ENCODE peak calls at places on chromosomes 7 and 10, in five cellular contexts. K is tibial nerve, Q is suprapubic skin, X is sigmoid colon, Y is thyroid gland. F is an unnamed sample.

GRCh38 chr7:5217851-5218331 is 27.9 kb downstream of the WIPI2 start:
- DNase-seq in K (no peak), Q (peak; percentile 49), X (peak; percentile 44), Y (no peak), F (no peak)

GRCh38 chr10:95404460-95404858 is 113.7 kb upstream of the PDLIM1 start:
- DNase-seq in K (no peak), Q (no peak), X (no peak), Y (no peak), F (no peak)

GRCh38 chr10:5600908-5601307 is 65.5 kb downstream of the ASB13 start:
- DNase-seq in K (no peak), Q (no peak), X (no peak), Y (no peak), F (no peak)

GRCh38 chr10:73643362-73643761 is 2.1 kb upstream of the MYOZ1 start:
- DNase-seq in K (no peak), Q (no peak), X (no peak), Y (no peak), F (no peak)

GRCh38 chr7:151252961-151253691 is 4.6 kb upstream of the SMARCD3 start:
- DNase-seq in K (no peak), Q (no peak), X (no peak), Y (no peak), F (no peak)

GRCh38 chr10:97002670-97003069 is 170.6 kb downstream of the LCOR start:
- DNase-seq in K (no peak), Q (no peak), X (no peak), Y (no peak), F (no peak)

GRCh38 chr10:21655687-21656086 is 121.7 kb downstream of the MLLT10 start:
- DNase-seq in K (no peak), Q (no peak), X (no peak), Y (no peak), F (no peak)

GRCh38 chr7:93894966-93895650 is 4.6 kb upstream of the TFPI2 start:
- DNase-seq in K (no peak), Q (no peak), X (no peak), Y (no peak), F (peak; percentile 41)

GRCh38 chr10:30583778-30584415 is 45.7 kb downstream of the LYZL2 start:
- DNase-seq in K (peak; percentile 64), Q (no peak), X (peak; percentile 86), Y (peak; percentile 79), F (peak; percentile 96)

GRCh38 chr10:126504051-126504760 is 115.9 kb upstream of the ADAM12 start:
- DNase-seq in K (peak; percentile 26), Q (no peak), X (no peak), Y (peak; percentile 26), F (peak; percentile 47)

GRCh38 chr10:77526861-77527617 is 110.6 kb downstream of the KCNMA1 start:
- DNase-seq in K (no peak), Q (no peak), X (no peak), Y (no peak), F (no peak)

GRCh38 chr10:5524721-5525531 is at the start of gene CALML3:
- DNase-seq in K (no peak), Q (peak; percentile 82), X (peak; percentile 62), Y (no peak), F (no peak)

GRCh38 chr10:132130286-132131265 is 56.2 kb upstream of the DPYSL4 start:
- DNase-seq in K (no peak), Q (no peak), X (no peak), Y (no peak), F (no peak)

GRCh38 chr7:50266893-50267386 is 37.6 kb upstream of the IKZF1 start:
- DNase-seq in K (no peak), Q (no peak), X (no peak), Y (no peak), F (no peak)

GRCh38 chr7:118583651-118584050 is 359.1 kb downstream of the ANKRD7 start:
- DNase-seq in K (no peak), Q (no peak), X (no peak), Y (no peak), F (no peak)

GRCh38 chr10:4982764-4983226 is 19.6 kb downstream of the AKR1C1 start:
- DNase-seq in K (no peak), Q (no peak), X (no peak), Y (peak; percentile 13), F (no peak)

GRCh38 chr7:23470290-23471089 is at the start of gene IGF2BP3:
- DNase-seq in K (no peak), Q (no peak), X (no peak), Y (no peak), F (peak; percentile 96)

GRCh38 chr7:124713086-124713485 is 52.5 kb downstream of the GPR37 start:
- DNase-seq in K (no peak), Q (no peak), X (no peak), Y (no peak), F (no peak)

GRCh38 chr7:27242580-27243339 is at the start of gene EVX1:
- DNase-seq in K (no peak), Q (no peak), X (no peak), Y (no peak), F (no peak)

GRCh38 chr7:69795932-69796331 is 197.7 kb downstream of the AUTS2 start:
- DNase-seq in K (no peak), Q (no peak), X (no peak), Y (no peak), F (no peak)

GRCh38 chr7:69166979-69167516 is 431.2 kb upstream of the AUTS2 start:
- DNase-seq in K (no peak), Q (no peak), X (no peak), Y (no peak), F (no peak)

GRCh38 chr10:132630666-132631347 is 93.2 kb downstream of the INPP5A start:
- DNase-seq in K (peak; percentile 65), Q (peak; percentile 76), X (peak; percentile 95), Y (no peak), F (no peak)

GRCh38 chr10:26334932-26335573 is 103.1 kb upstream of the APBB1IP start:
- DNase-seq in K (peak; percentile 23), Q (no peak), X (peak; percentile 65), Y (peak; percentile 57), F (peak; percentile 28)

GRCh38 chr10:101901340-101901739 is 57.7 kb upstream of the KCNIP2 start:
- DNase-seq in K (no peak), Q (no peak), X (no peak), Y (no peak), F (no peak)

GRCh38 chr10:28036587-28036986 is 37.7 kb upstream of the ODAD2 start:
- DNase-seq in K (no peak), Q (no peak), X (no peak), Y (no peak), F (no peak)

GRCh38 chr7:92769844-92770243 is 66.5 kb downstream of the CDK6 start:
- DNase-seq in K (no peak), Q (no peak), X (no peak), Y (no peak), F (no peak)

GRCh38 chr7:92767427-92767826 is 68.9 kb downstream of the CDK6 start:
- DNase-seq in K (no peak), Q (no peak), X (no peak), Y (no peak), F (peak; percentile 22)

GRCh38 chr7:92769361-92769633 is 67.1 kb downstream of the CDK6 start:
- DNase-seq in K (no peak), Q (no peak), X (no peak), Y (no peak), F (no peak)

GRCh38 chr7:92766461-92767003 is 69.8 kb downstream of the CDK6 start:
- DNase-seq in K (peak; percentile 15), Q (no peak), X (no peak), Y (no peak), F (peak; percentile 47)

DNA sequence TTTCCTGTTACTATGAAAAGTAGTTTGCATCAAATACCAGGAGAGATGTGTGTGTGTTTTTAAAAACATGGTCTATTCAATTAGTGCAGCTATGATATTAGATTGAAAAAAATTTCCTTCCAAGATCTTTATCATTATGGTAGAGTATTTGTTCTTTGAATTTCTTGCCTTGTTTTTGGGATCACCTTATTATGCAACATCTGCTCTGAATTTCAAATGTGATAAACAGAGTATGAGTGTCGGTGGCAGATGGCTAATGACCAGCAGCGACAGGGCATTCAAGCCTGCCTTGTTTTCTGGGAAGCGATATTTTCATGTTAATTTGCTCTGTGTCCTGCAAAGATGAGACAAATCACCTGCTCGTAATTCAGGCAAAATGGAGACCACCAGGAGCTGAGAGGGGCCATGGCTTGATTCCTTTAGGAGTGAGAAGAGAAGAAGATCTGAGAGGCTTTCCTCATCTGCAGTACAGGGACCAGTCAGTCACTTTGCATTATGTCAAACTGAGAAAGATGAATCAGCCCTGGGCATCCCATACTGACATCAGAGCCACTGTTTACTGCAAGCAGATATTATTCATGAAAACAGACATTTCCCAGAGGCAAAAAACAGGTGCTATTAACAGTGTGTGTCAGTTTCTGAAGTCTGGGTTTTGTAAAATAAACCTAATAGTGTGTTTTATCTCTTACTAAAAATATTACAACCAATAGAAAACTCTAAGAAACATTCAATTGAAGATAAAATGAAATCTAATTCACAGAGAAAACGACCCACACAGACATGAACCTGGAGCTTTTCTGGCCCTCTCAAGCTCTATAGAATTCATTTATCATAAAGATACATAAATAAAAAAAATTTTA is 67.6 kb downstream of the CDK6 start:
- DNase-seq in K (no peak), Q (no peak), X (no peak), Y (no peak), F (no peak)
- H3K4me1 ChIP-seq in K (peaks cover 18% of the 10 kb centered on the region), Q (peaks cover 12% of the 10 kb centered on the region), X (peaks cover 46% of the 10 kb centered on the region), Y (no peaks in the 10 kb centered on the region), F (peaks cover 14% of the 10 kb centered on the region)

GRCh38 chr10:86775056-86775858 is 18.8 kb downstream of the BMPR1A start:
- DNase-seq in K (no peak), Q (no peak), X (no peak), Y (no peak), F (no peak)
- TF ChIP-seq POLR2A in K (no peak), Q (no peak), X (no peak), Y (no peak), F (no peak)

DNA sequence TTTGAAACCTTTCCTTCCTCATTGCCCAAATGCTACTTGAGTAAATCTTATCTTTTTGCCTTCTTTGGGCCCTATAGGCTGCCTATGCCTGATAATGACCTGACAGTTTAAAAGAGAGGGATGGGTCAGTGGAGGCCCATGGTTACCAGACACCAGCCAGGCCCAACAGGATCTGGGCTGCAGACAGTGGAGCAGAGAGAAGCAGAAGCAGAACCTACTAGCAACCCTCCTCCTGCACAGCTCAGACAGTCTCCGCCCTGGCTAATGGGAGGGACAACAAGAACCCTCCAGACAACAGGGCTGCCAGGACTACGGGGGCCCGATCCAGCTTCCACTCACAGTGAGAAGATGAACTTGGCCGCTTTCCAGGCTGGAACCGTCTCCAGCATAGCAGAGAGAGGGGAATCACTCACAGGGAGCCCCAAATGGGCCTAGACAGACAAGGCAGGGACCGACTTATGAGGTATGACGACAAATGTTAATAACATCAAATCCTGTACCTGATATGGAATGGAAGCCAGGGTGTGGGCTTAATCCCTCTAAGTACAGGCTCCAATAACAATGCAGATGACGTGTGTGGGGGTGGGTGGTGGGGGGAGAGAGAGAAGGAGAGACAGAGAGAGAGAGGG is 31.7 kb upstream of the DGKI start:
- DNase-seq in K (peak; percentile 37), Q (peak; percentile 87), X (peak; percentile 96), Y (peak; percentile 73), F (no peak)
- H3K4me1 ChIP-seq in K (peaks cover 22% of the 10 kb centered on the region), Q (peaks cover 16% of the 10 kb centered on the region), X (peaks cover 70% of the 10 kb centered on the region), Y (peaks cover 65% of the 10 kb centered on the region), F (peaks cover 14% of the 10 kb centered on the region)

DNA sequence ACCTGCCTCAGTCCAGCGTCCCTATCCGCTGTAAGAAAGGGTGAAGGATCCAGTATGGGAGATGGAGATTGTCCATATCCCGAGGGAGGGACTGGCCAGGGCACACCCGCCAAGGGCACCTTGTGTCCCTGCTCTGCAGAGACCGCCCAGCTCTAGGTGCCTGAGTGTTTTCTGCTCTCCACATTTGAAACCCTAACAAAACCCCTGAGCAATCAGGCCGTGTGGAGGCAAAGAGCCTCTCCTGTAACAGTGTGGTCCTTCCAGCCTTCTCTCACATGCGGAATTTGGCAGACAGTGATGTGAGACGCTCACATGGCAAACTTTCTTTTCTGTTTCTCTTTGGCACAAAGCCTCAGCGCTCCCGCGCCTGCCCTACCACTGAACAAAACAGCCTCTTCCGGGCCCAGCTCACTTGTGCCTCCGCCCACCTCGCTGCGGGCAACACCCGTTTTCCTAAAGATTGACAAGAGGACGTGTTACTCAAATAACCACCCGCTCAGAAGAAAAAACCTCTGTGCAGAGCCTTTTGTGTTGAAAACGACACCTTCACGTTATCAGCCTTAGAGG is 514.8 kb downstream of the DNAJB6 start:
- DNase-seq in K (peak; percentile 77), Q (no peak), X (peak; percentile 76), Y (peak; percentile 45), F (no peak)
- TF ChIP-seq POLR2A in K (no peak), Q (no peak), X (no peak), Y (no peak), F (no peak)